ENCODE peak calls at places on chromosomes 6 and 20, in four cellular contexts. L, Y, D and U are unnamed samples.

GRCh38 chr6:38495922-38496635 is 143.7 kb downstream of the BTBD9 start:
- DNase-seq in L (no peak), Y (no peak), D (no peak), U (no peak)

GRCh38 chr6:51147756-51148155 is 329.1 kb downstream of the TFAP2B start:
- DNase-seq in D (no peak), L (no peak), Y (no peak), U (no peak)

GRCh38 chr20:53586640-53587039 is 7.0 kb downstream of the ZNF217 start:
- DNase-seq in D (no peak), Y (no peak), L (peak; percentile 11), U (no peak)

GRCh38 chr20:25319241-25320034 is 71.2 kb downstream of the ABHD12 start:
- DNase-seq in D (no peak), Y (no peak), L (no peak), U (no peak)

GRCh38 chr6:169620171-169621125 is 81.4 kb downstream of the WDR27 start:
- DNase-seq in Y (no peak), D (no peak), L (no peak), U (no peak)

GRCh38 chr20:57450419-57450818 is 59.2 kb downstream of the RBM38 start:
- DNase-seq in Y (no peak), L (peak; percentile 99), D (peak; percentile 25), U (peak; percentile 59)

GRCh38 chr6:47180633-47181032 is 129.1 kb downstream of the TNFRSF21 start:
- DNase-seq in Y (no peak), L (peak; percentile 82), D (no peak), U (no peak)

GRCh38 chr6:11277275-11278206 is 45.1 kb upstream of the NEDD9 start:
- DNase-seq in D (no peak), Y (peak; percentile 34), L (no peak), U (no peak)

GRCh38 chr6:104566411-104566810 is 293.3 kb downstream of the HACE1 start:
- DNase-seq in L (no peak), Y (no peak), D (no peak), U (no peak)

GRCh38 chr6:91705646-91706045 is 1118.8 kb upstream of the MAP3K7 start:
- DNase-seq in L (no peak), Y (no peak), D (no peak), U (no peak)

GRCh38 chr20:22958390-22958789 is 76.7 kb upstream of the SSTR4 start:
- DNase-seq in L (no peak), Y (no peak), D (no peak), U (no peak)

GRCh38 chr6:33017694-33018353 is 8.4 kb upstream of the HLA-DOA start:
- DNase-seq in D (no peak), Y (no peak), L (peak; percentile 54), U (no peak)
- TF ChIP-seq POLR2A in D (no peak), Y (no peak), L (no peak), U (no peak)

GRCh38 chr20:58891076-58891685 is 38.7 kb downstream of the GNAS start:
- DNase-seq in L (peak; percentile 87), Y (peak; percentile 77), D (peak; percentile 62), U (peak; percentile 91)
- TF ChIP-seq POLR2A in L (peak; percentile 53), Y (no peak), D (peak; percentile 24), U (no peak)

DNA sequence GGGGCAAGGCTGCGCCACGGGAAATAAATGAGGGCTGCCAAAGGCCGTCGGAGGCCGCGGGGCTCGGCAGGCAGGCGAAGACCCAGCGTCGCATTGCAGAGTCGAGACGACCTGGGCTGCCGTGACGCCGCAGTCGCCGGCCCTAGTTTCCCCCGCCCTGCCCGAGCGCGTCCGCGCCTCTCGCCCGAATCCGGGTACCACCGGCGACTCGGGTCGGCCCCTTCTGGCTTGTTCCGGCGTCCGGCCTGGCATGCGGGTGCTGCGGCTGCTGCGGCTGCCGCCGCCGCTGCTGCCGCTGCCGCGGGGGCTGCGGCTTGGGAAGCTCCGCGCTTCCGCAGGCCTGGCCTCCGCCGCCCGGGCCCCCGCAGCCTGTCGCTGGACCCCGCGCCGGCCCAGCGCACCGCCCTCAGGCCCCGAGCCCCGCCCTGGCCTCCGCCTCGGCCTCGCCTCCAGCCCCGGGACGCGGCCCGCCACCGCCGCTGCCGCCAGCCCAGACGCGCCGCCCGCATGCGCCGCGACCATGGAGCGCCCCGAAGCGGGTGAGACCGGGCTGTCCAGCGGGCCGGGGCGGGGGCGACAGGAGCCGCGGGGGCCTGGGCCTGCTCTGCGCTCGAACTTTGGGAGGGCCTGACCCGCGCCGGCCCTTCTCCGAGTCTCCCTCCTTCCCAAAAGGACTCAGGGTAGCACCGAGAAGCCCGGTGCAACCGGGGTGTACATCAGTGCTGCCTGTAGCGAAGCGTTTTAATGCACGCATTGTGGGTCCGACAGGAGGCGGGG is at the start of gene AKAP7:
- DNase-seq in Y (peak; percentile 80), D (peak; percentile 57), L (peak; percentile 82), U (peak; percentile 76)
- TF ChIP-seq POLR2A in Y (no peak), D (no peak), L (peak; percentile 48), U (no peak)

GRCh38 chr20:19995220-19995863 is 21.8 kb upstream of the NAA20 start:
- DNase-seq in Y (peak; percentile 56), D (no peak), L (peak; percentile 73), U (peak; percentile 27)

GRCh38 chr20:19993937-19994667 is 23.1 kb upstream of the NAA20 start:
- DNase-seq in Y (no peak), D (no peak), L (no peak), U (no peak)

GRCh38 chr20:19991826-19992225 is 25.3 kb upstream of the NAA20 start:
- DNase-seq in L (no peak), D (no peak), Y (no peak), U (no peak)

GRCh38 chr20:19990911-19991707 is 26.1 kb upstream of the NAA20 start:
- DNase-seq in Y (no peak), L (no peak), D (no peak), U (no peak)

GRCh38 chr20:19992996-19993908 is 23.9 kb upstream of the NAA20 start:
- DNase-seq in Y (peak; percentile 66), D (no peak), L (no peak), U (no peak)
- TF ChIP-seq POLR2A in Y (no peak), D (no peak), L (no peak), U (no peak)

GRCh38 chr6:158018370-158018771 is 36.7 kb downstream of the SYNJ2 start:
- DNase-seq in L (no peak), D (no peak), Y (no peak), U (no peak)
- TF ChIP-seq POLR2A in L (no peak), D (no peak), Y (no peak), U (no peak)

DNA sequence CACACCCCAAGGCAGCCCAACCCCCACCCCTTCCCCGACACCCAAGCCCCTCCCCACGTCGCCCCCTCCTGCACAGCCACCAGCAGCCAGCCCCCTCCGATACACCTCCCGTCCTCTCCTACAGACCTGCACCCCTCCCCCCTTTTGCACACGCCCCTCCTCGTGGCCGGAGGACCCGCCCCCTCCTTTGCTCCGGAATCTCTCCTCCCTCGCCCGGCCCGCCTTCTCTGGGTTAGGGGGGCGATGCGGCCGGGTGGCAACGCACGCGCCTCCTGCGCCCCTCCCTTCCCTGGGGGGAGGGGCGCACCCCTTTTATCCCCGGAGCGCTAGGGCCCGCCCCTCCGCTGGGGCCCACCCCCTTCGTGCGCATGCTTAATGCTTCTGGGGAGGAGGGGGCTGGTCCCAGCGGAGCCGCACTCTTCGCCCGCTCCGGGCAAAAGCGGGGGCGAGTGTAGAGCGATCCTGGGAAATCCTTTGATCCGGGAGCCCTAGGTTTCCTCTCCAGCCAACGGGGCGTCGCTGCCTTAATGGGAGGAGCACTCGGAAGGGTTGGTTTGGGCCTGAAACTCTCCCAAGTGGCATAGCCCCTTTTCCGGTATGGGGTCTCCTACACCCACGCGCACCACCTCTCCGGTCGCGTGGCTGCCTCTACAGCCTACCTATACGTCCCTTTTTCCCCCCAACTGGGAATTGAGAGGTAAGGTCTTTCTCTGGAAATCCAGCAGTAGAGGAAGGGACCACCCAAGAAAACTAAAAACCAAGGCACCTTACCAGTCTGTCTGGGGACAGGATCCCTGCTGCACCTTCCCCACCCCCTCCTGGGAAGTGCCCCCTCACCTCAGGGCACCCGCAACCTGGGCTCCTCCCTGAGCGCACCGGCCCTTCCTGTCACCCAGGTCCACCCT is 1.9 kb downstream of the SOX12 start:
- DNase-seq in Y (peak; percentile 88), L (peak; percentile 97), D (peak; percentile 70), U (peak; percentile 81)
- TF ChIP-seq POLR2A in Y (no peak), L (peak; percentile 81), D (no peak), U (peak; percentile 2)

DNA sequence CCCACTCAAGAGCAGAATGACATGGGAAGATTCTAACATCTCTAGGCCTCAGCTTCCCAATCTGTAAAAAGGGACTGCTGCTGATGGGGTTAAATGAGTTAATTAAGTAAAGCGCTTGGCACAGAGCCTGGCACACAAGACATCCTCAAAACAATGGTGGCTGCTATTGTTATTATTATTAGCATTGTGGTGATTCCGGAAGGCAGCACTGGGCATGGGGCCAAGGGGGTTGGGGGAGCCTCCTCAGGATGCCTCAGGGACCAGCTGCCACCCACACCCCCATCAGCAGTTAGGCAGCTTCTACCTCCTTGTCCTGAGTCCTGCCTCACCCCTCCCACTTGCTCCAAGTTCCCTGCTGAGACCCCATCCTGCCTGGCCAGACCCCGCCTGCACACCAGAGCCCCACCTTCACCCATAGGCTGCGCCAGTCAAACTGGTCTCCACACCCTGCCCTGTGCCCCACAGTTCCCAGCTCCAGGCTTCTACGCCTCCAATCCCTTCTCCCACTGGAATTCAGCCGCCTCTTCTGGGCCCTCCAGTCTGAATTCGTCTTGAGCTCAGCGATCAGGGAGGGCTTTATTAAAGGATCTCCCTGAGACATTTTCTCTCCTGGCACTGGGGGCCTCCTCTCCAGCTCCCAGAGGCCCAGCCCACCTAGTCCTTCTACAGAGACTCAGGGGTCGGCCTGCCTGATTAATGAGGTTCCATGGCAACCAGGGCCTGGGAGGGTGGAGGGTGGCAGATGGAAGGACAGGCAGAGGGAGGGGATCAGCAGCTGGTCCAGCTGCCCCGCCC is 1.5 kb downstream of the E2F1 start:
- DNase-seq in D (no peak), L (peak; percentile 33), Y (no peak), U (peak; percentile 50)
- TF ChIP-seq POLR2A in D (no peak), L (no peak), Y (no peak), U (no peak)

DNA sequence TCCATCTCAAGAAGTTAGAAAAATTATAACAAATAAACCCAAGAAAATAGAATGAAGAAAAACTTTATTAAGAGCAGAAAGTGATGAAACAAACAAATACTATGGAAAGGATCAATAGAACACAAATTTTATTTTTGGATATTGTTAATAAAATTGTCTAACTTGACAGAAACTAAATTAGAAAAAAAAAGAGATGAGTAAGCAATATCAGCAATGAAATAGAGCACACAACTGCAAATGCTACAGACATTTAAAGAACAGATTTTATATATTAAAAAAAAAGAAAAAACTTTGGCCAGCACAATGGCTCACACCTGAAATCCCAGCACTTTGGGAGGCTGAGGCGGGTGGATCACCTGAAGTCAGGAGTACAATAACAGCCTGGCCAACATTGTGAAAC is 628.0 kb downstream of the EPHA7 start:
- DNase-seq in Y (no peak), D (no peak), L (no peak), U (no peak)
- TF ChIP-seq POLR2A in Y (no peak), D (no peak), L (no peak), U (no peak)